ENCODE peak calls at places on chromosomes 16 and 17, in ten cellular contexts. V is activated naive CD8-positive, alpha-beta T cell treated with anti-CD3 and anti-CD28 coated beads for 36 hours; Y is mesenchymal stem cell; N is NCI-H1105; L is brain microvascular endothelial cell; J is cardiac muscle cell; O is NCI-H1092; F is cardiac fibroblast; Z is body of pancreas; X is frontal cortex. D is an unnamed sample.

GRCh38 chr17:7634384-7634783 is 4.4 kb downstream of the SHBG start:
- DNase-seq in V (no peak), N (peak), L (peak), X (peak), J (peak), Y (peak), O (peak), F (peak), Z (peak), D (no peak)

GRCh38 chr17:1362964-1363363 is 37.1 kb downstream of the YWHAE start:
- DNase-seq in L (no peak), O (no peak), N (no peak), F (peak), V (no peak), Y (no peak), X (no peak), J (peak), Z (no peak), D (peak)

GRCh38 chr17:64533784-64534183 is 27.0 kb downstream of the CEP95 start:
- DNase-seq in Y (no peak), N (no peak), Z (no peak), X (no peak), J (no peak), L (no peak), O (no peak), V (no peak), F (no peak), D (no peak)

GRCh38 chr17:49224198-49224996 is 6.2 kb downstream of the PHOSPHO1 start:
- DNase-seq in X (no peak), V (peak), O (no peak), N (peak), J (no peak), F (no peak), Z (peak), L (no peak), Y (peak), D (no peak)

GRCh38 chr17:54172654-54173316 is 350.1 kb downstream of the KIF2B start:
- DNase-seq in V (no peak), L (peak), O (no peak), F (peak), Z (peak), X (no peak), J (peak), N (no peak), Y (peak), D (no peak)

GRCh38 chr17:30716461-30717289 is 107.8 kb downstream of the CRLF3 start:
- DNase-seq in J (no peak), O (no peak), V (no peak), X (no peak), L (no peak), F (peak), N (no peak), Y (peak), Z (no peak), D (no peak)

GRCh38 chr17:78787444-78787843 is 5.4 kb upstream of the CYTH1 start:
- DNase-seq in F (no peak), O (no peak), N (no peak), V (no peak), J (no peak), X (no peak), Z (no peak), L (no peak), Y (no peak), D (no peak)

GRCh38 chr17:4968166-4968915 is 724 bp upstream of the SPAG7 start:
- DNase-seq in F (no peak), J (peak), Z (no peak), L (no peak), X (no peak), N (peak), O (no peak), V (peak), Y (peak), D (no peak)

GRCh38 chr17:81247339-81247990 is 8.3 kb downstream of the NDUFAF8 start:
- DNase-seq in X (no peak), Z (no peak), O (no peak), F (no peak), Y (no peak), J (no peak), L (no peak), N (no peak), V (no peak), D (no peak)

GRCh38 chr17:2709173-2709661 is 2.3 kb downstream of the CLUH start:
- DNase-seq in O (no peak), X (no peak), F (no peak), V (no peak), J (no peak), Y (no peak), Z (peak), N (no peak), L (no peak), D (no peak)

GRCh38 chr16:81522141-81522701 is 77.6 kb downstream of the CMIP start:
- DNase-seq in N (no peak), Y (no peak), X (peak), Z (no peak), V (no peak), O (no peak), J (no peak), L (no peak), F (peak), D (no peak)

GRCh38 chr16:21703589-21704174 is 39.9 kb downstream of the OTOA start:
- DNase-seq in Y (no peak), X (no peak), F (no peak), Z (no peak), O (no peak), V (no peak), N (no peak), L (no peak), J (no peak), D (no peak)

GRCh38 chr16:47697826-47698225 is 236.7 kb downstream of the PHKB start:
- DNase-seq in N (no peak), Z (no peak), L (no peak), O (no peak), X (no peak), F (no peak), Y (no peak), J (no peak), V (no peak), D (no peak)

GRCh38 chr17:83079766-83080616 is 582 bp downstream of the METRNL start:
- DNase-seq in J (no peak), L (no peak), F (no peak), O (no peak), X (no peak), Y (no peak), N (no peak), V (peak), Z (no peak), D (no peak)

GRCh38 chr17:68207651-68208253 is 40.1 kb upstream of the AMZ2 start:
- DNase-seq in Y (no peak), X (no peak), F (no peak), L (no peak), Z (no peak), J (no peak), N (no peak), O (no peak), V (no peak), D (no peak)

GRCh38 chr17:44549736-44550135 is 7.5 kb upstream of the FZD2 start:
- DNase-seq in Z (no peak), F (no peak), L (no peak), N (no peak), J (no peak), O (no peak), V (no peak), Y (no peak), X (no peak), D (no peak)

GRCh38 chr16:75264999-75265910 is 13.8 kb upstream of the BCAR1 start:
- DNase-seq in L (no peak), Y (peak), V (no peak), Z (peak), N (no peak), X (no peak), F (no peak), O (no peak), J (no peak), D (no peak)

GRCh38 chr16:69709456-69710084 is 16.8 kb downstream of the NQO1 start:
- DNase-seq in X (peak), F (peak), L (peak), J (peak), N (peak), Y (peak), V (no peak), O (peak), Z (no peak), D (no peak)

GRCh38 chr16:29804020-29804419 is 2.3 kb upstream of the MAZ start:
- DNase-seq in L (no peak), V (no peak), N (no peak), X (no peak), Z (no peak), Y (no peak), J (no peak), F (no peak), O (no peak), D (no peak)

GRCh38 chr16:67844441-67844840 is 2.3 kb upstream of the NUTF2 start:
- DNase-seq in O (no peak), Z (no peak), V (no peak), F (peak), J (no peak), L (no peak), Y (peak), N (no peak), X (no peak), D (no peak)

D was measured in tibial nerve.